ENCODE peak calls at places on chromosomes 1 and 21, in nine cellular contexts. One of them, this sample, is unnamed.

GRCh38 chr1:178052650-178053461 is 41.0 kb upstream of the RASAL2 start:
- DNase-seq in NCI-H748 treated with DMSO at 0.1 percent for 48 hours: peak
- DNase-seq in AG10803: peak
- DNase-seq in GM20000: no peak
- DNase-seq in iPS-NIHi11: no peak
- DNase-seq in neuronal stem cell: no peak
- DNase-seq in natural killer cell treated with Interleukin-12 subunit alpha and Interleukin-12 subunit beta and Interleukin-15 and Interleukin-18, amount 100 ng/mL, for 72 hours: no peak
- DNase-seq in sigmoid colon: no peak
- DNase-seq in EL: no peak
- DNase-seq in this sample: no peak

GRCh38 chr1:201053155-201053860 is 29.8 kb upstream of the KIF21B start:
- DNase-seq in iPS-NIHi11: peak
- DNase-seq in natural killer cell treated with Interleukin-12 subunit alpha and Interleukin-12 subunit beta and Interleukin-15 and Interleukin-18, amount 100 ng/mL, for 72 hours: no peak
- DNase-seq in GM20000: no peak
- DNase-seq in neuronal stem cell: no peak
- DNase-seq in EL: no peak
- DNase-seq in sigmoid colon: no peak
- DNase-seq in AG10803: no peak
- DNase-seq in NCI-H748 treated with DMSO at 0.1 percent for 48 hours: no peak
- DNase-seq in this sample: no peak

GRCh38 chr1:76826072-76826827 is 41.0 kb upstream of the ST6GALNAC5 start:
- DNase-seq in sigmoid colon: no peak
- DNase-seq in AG10803: peak
- DNase-seq in neuronal stem cell: no peak
- DNase-seq in natural killer cell treated with Interleukin-12 subunit alpha and Interleukin-12 subunit beta and Interleukin-15 and Interleukin-18, amount 100 ng/mL, for 72 hours: no peak
- DNase-seq in NCI-H748 treated with DMSO at 0.1 percent for 48 hours: no peak
- DNase-seq in iPS-NIHi11: no peak
- DNase-seq in GM20000: no peak
- DNase-seq in EL: peak
- DNase-seq in this sample: peak

GRCh38 chr21:31372176-31372765 is 28.2 kb upstream of the TIAM1 start:
- DNase-seq in neuronal stem cell: no peak
- DNase-seq in NCI-H748 treated with DMSO at 0.1 percent for 48 hours: no peak
- DNase-seq in iPS-NIHi11: no peak
- DNase-seq in GM20000: no peak
- DNase-seq in natural killer cell treated with Interleukin-12 subunit alpha and Interleukin-12 subunit beta and Interleukin-15 and Interleukin-18, amount 100 ng/mL, for 72 hours: no peak
- DNase-seq in EL: no peak
- DNase-seq in AG10803: no peak
- DNase-seq in sigmoid colon: no peak
- DNase-seq in this sample: no peak

GRCh38 chr21:17903029-17903806 is 84.1 kb upstream of the C21orf91 start:
- DNase-seq in GM20000: peak
- DNase-seq in sigmoid colon: no peak
- DNase-seq in EL: peak
- DNase-seq in NCI-H748 treated with DMSO at 0.1 percent for 48 hours: peak
- DNase-seq in natural killer cell treated with Interleukin-12 subunit alpha and Interleukin-12 subunit beta and Interleukin-15 and Interleukin-18, amount 100 ng/mL, for 72 hours: no peak
- DNase-seq in neuronal stem cell: no peak
- DNase-seq in iPS-NIHi11: peak
- DNase-seq in AG10803: peak
- DNase-seq in this sample: peak

GRCh38 chr1:228228601-228229074 is 20.8 kb downstream of the OBSCN start:
- DNase-seq in natural killer cell treated with Interleukin-12 subunit alpha and Interleukin-12 subunit beta and Interleukin-15 and Interleukin-18, amount 100 ng/mL, for 72 hours: no peak
- DNase-seq in GM20000: no peak
- DNase-seq in neuronal stem cell: no peak
- DNase-seq in NCI-H748 treated with DMSO at 0.1 percent for 48 hours: no peak
- DNase-seq in AG10803: peak
- DNase-seq in EL: peak
- DNase-seq in sigmoid colon: no peak
- DNase-seq in iPS-NIHi11: no peak
- DNase-seq in this sample: no peak

GRCh38 chr1:8560611-8561544 is 243.0 kb downstream of the SLC45A1 start:
- DNase-seq in AG10803: peak
- DNase-seq in EL: peak
- DNase-seq in iPS-NIHi11: peak
- DNase-seq in sigmoid colon: no peak
- DNase-seq in NCI-H748 treated with DMSO at 0.1 percent for 48 hours: peak
- DNase-seq in neuronal stem cell: peak
- DNase-seq in GM20000: peak
- DNase-seq in natural killer cell treated with Interleukin-12 subunit alpha and Interleukin-12 subunit beta and Interleukin-15 and Interleukin-18, amount 100 ng/mL, for 72 hours: peak
- DNase-seq in this sample: peak

GRCh38 chr1:21338568-21339401 is 48.5 kb upstream of the ECE1 start:
- DNase-seq in natural killer cell treated with Interleukin-12 subunit alpha and Interleukin-12 subunit beta and Interleukin-15 and Interleukin-18, amount 100 ng/mL, for 72 hours: no peak
- DNase-seq in EL: no peak
- DNase-seq in sigmoid colon: peak
- DNase-seq in GM20000: no peak
- DNase-seq in neuronal stem cell: no peak
- DNase-seq in AG10803: no peak
- DNase-seq in NCI-H748 treated with DMSO at 0.1 percent for 48 hours: peak
- DNase-seq in iPS-NIHi11: no peak
- DNase-seq in this sample: peak